ENCODE peak calls at places on chromosome 21, in eight cellular contexts. One of them, this sample, is unnamed.

GRCh38 chr21:44903054-44903685 is 17.5 kb downstream of the ITGB2 start:
- DNase-seq in tibial artery: no peak
- DNase-seq in activated T-cell treated with anti-CD3 and anti-CD28 coated beads for 1 hour: no peak
- DNase-seq in choroid plexus epithelial cell: no peak
- DNase-seq in fibroblast of the conjunctiva: no peak
- DNase-seq in astrocyte of the cerebellum: no peak
- DNase-seq in H4: no peak
- DNase-seq in anterior cingulate cortex: no peak
- DNase-seq in this sample: no peak

GRCh38 chr21:45078877-45079281 is 4.5 kb downstream of the ADARB1 start:
- DNase-seq in astrocyte of the cerebellum: no peak
- DNase-seq in fibroblast of the conjunctiva: no peak
- DNase-seq in activated T-cell treated with anti-CD3 and anti-CD28 coated beads for 1 hour: peak; percentile 48
- DNase-seq in tibial artery: no peak
- DNase-seq in anterior cingulate cortex: no peak
- DNase-seq in choroid plexus epithelial cell: peak; percentile 90
- DNase-seq in H4: peak; percentile 66
- DNase-seq in this sample: no peak

GRCh38 chr21:38993561-38993960 is 187.8 kb downstream of the ETS2 start:
- DNase-seq in choroid plexus epithelial cell: peak; percentile 91
- DNase-seq in tibial artery: peak; percentile 82
- DNase-seq in anterior cingulate cortex: no peak
- DNase-seq in activated T-cell treated with anti-CD3 and anti-CD28 coated beads for 1 hour: no peak
- DNase-seq in astrocyte of the cerebellum: peak; percentile 75
- DNase-seq in H4: peak; percentile 60
- DNase-seq in fibroblast of the conjunctiva: peak; percentile 91
- DNase-seq in this sample: peak; percentile 52

GRCh38 chr21:33561373-33561772 is 18.5 kb downstream of the SON start:
- DNase-seq in H4: no peak
- DNase-seq in choroid plexus epithelial cell: no peak
- DNase-seq in fibroblast of the conjunctiva: no peak
- DNase-seq in astrocyte of the cerebellum: no peak
- DNase-seq in anterior cingulate cortex: no peak
- DNase-seq in activated T-cell treated with anti-CD3 and anti-CD28 coated beads for 1 hour: no peak
- DNase-seq in tibial artery: no peak
- DNase-seq in this sample: no peak

GRCh38 chr21:43361127-43361492 is 65.8 kb downstream of the SIK1 start:
- DNase-seq in choroid plexus epithelial cell: peak; percentile 56
- DNase-seq in astrocyte of the cerebellum: no peak
- DNase-seq in H4: no peak
- DNase-seq in activated T-cell treated with anti-CD3 and anti-CD28 coated beads for 1 hour: no peak
- DNase-seq in tibial artery: no peak
- DNase-seq in fibroblast of the conjunctiva: no peak
- DNase-seq in anterior cingulate cortex: no peak
- DNase-seq in this sample: no peak

GRCh38 chr21:36681117-36681631 is 17.7 kb upstream of the SIM2 start:
- DNase-seq in activated T-cell treated with anti-CD3 and anti-CD28 coated beads for 1 hour: no peak
- DNase-seq in fibroblast of the conjunctiva: no peak
- DNase-seq in H4: no peak
- DNase-seq in anterior cingulate cortex: no peak
- DNase-seq in choroid plexus epithelial cell: no peak
- DNase-seq in tibial artery: no peak
- DNase-seq in astrocyte of the cerebellum: no peak
- DNase-seq in this sample: no peak

GRCh38 chr21:40964691-40965090 is 117.7 kb upstream of the DSCAM start:
- DNase-seq in activated T-cell treated with anti-CD3 and anti-CD28 coated beads for 1 hour: no peak
- DNase-seq in astrocyte of the cerebellum: no peak
- DNase-seq in fibroblast of the conjunctiva: no peak
- DNase-seq in choroid plexus epithelial cell: no peak
- DNase-seq in tibial artery: no peak
- DNase-seq in anterior cingulate cortex: no peak
- DNase-seq in H4: no peak
- DNase-seq in this sample: no peak

GRCh38 chr21:33022489-33022827 is 3.3 kb upstream of the OLIG2 start:
- DNase-seq in H4: no peak
- DNase-seq in tibial artery: no peak
- DNase-seq in astrocyte of the cerebellum: no peak
- DNase-seq in activated T-cell treated with anti-CD3 and anti-CD28 coated beads for 1 hour: no peak
- DNase-seq in choroid plexus epithelial cell: no peak
- DNase-seq in anterior cingulate cortex: no peak
- DNase-seq in fibroblast of the conjunctiva: no peak
- DNase-seq in this sample: no peak

GRCh38 chr21:38619865-38620513 is 121.7 kb upstream of the ERG start:
- DNase-seq in anterior cingulate cortex: no peak
- DNase-seq in H4: no peak
- DNase-seq in choroid plexus epithelial cell: no peak
- DNase-seq in fibroblast of the conjunctiva: peak; percentile 52
- DNase-seq in astrocyte of the cerebellum: peak; percentile 13
- DNase-seq in tibial artery: peak; percentile 76
- DNase-seq in activated T-cell treated with anti-CD3 and anti-CD28 coated beads for 1 hour: no peak
- DNase-seq in this sample: no peak

GRCh38 chr21:35932232-35932911 is 128.0 kb downstream of the SETD4 start:
- DNase-seq in activated T-cell treated with anti-CD3 and anti-CD28 coated beads for 1 hour: no peak
- DNase-seq in choroid plexus epithelial cell: peak; percentile 89
- DNase-seq in fibroblast of the conjunctiva: peak; percentile 49
- DNase-seq in tibial artery: peak; percentile 70
- DNase-seq in anterior cingulate cortex: peak; percentile 6
- DNase-seq in astrocyte of the cerebellum: peak; percentile 59
- DNase-seq in H4: peak; percentile 47
- DNase-seq in this sample: no peak

GRCh38 chr21:33969600-33969999 is 54.0 kb upstream of the ATP5PO start:
- DNase-seq in H4: no peak
- DNase-seq in activated T-cell treated with anti-CD3 and anti-CD28 coated beads for 1 hour: no peak
- DNase-seq in astrocyte of the cerebellum: no peak
- DNase-seq in choroid plexus epithelial cell: no peak
- DNase-seq in anterior cingulate cortex: no peak
- DNase-seq in fibroblast of the conjunctiva: no peak
- DNase-seq in tibial artery: no peak
- DNase-seq in this sample: no peak

GRCh38 chr21:25881524-25882376 is 147.0 kb downstream of the GABPA start:
- DNase-seq in anterior cingulate cortex: peak; percentile 39
- DNase-seq in activated T-cell treated with anti-CD3 and anti-CD28 coated beads for 1 hour: peak; percentile 46
- DNase-seq in H4: peak; percentile 61
- DNase-seq in choroid plexus epithelial cell: peak; percentile 84
- DNase-seq in fibroblast of the conjunctiva: peak; percentile 44
- DNase-seq in tibial artery: peak; percentile 75
- DNase-seq in astrocyte of the cerebellum: peak; percentile 44
- DNase-seq in this sample: peak; percentile 71

This sample was measured in colonic mucosa.